ENCODE peak calls at places on chromosomes 13 and 19, in eight cellular contexts. C, N, O, D, H, L, A and V are unnamed samples.

GRCh38 chr13:42733046-42733445 is 48.3 kb upstream of the FAM216B start:
- DNase-seq in C (no peak), N (no peak), O (peak), D (no peak), H (no peak), L (no peak), A (no peak), V (no peak)

GRCh38 chr13:44149821-44150220 is 223.8 kb upstream of the SERP2 start:
- DNase-seq in C (no peak), N (no peak), O (no peak), D (no peak), H (no peak), L (no peak), A (no peak), V (no peak)

GRCh38 chr13:97018029-97018819 is 23.9 kb upstream of the OXGR1 start:
- DNase-seq in C (no peak), N (peak), O (peak), D (no peak), H (peak), L (peak), A (peak), V (peak)

GRCh38 chr13:52644108-52644507 is 1.9 kb downstream of the HNRNPA1L2 start:
- DNase-seq in C (no peak), N (no peak), O (peak), D (no peak), H (no peak), L (no peak), A (no peak), V (peak)

GRCh38 chr19:30690525-30690924 is 318.3 kb downstream of the ZNF536 start:
- DNase-seq in C (no peak), N (no peak), O (no peak), D (no peak), H (no peak), L (no peak), A (no peak), V (no peak)

GRCh38 chr13:102293723-102294122 is 108.1 kb downstream of the FGF14 start:
- DNase-seq in C (no peak), N (no peak), O (no peak), D (no peak), H (no peak), L (no peak), A (no peak), V (no peak)

GRCh38 chr13:23793711-23794110 is 95.5 kb downstream of the MIPEP start:
- DNase-seq in C (no peak), N (no peak), O (no peak), D (no peak), H (no peak), L (no peak), A (no peak), V (no peak)

GRCh38 chr13:75512253-75512652 is 25.4 kb downstream of the COMMD6 start:
- DNase-seq in C (no peak), N (no peak), O (no peak), D (no peak), H (no peak), L (no peak), A (no peak), V (peak)

GRCh38 chr19:13979224-13979623 is 26.9 kb downstream of the RFX1 start:
- DNase-seq in C (no peak), N (no peak), O (peak), D (no peak), H (no peak), L (no peak), A (no peak), V (no peak)

GRCh38 chr19:33745297-33745696 is 51.4 kb upstream of the KCTD15 start:
- DNase-seq in C (no peak), N (no peak), O (no peak), D (no peak), H (no peak), L (no peak), A (no peak), V (no peak)

GRCh38 chr19:57068326-57068725 is 51.5 kb upstream of the USP29 start:
- DNase-seq in C (no peak), N (no peak), O (no peak), D (no peak), H (no peak), L (no peak), A (no peak), V (no peak)

GRCh38 chr19:13001502-13002388 is 6.5 kb downstream of the NFIX start:
- DNase-seq in C (peak), N (no peak), O (peak), D (peak), H (no peak), L (peak), A (peak), V (peak)

GRCh38 chr13:31111136-31111535 is 50.6 kb downstream of the HSPH1 start:
- DNase-seq in C (no peak), N (no peak), O (no peak), D (no peak), H (no peak), L (peak), A (no peak), V (no peak)

GRCh38 chr19:13881692-13882418 is 4.9 kb downstream of the NANOS3 start:
- DNase-seq in C (no peak), N (peak), O (peak), D (no peak), H (peak), L (peak), A (no peak), V (peak)

GRCh38 chr13:109131698-109132257 is 502.4 kb downstream of the MYO16 start:
- DNase-seq in C (no peak), N (no peak), O (no peak), D (no peak), H (no peak), L (peak), A (no peak), V (peak)

GRCh38 chr19:43784251-43784980 is 3.6 kb upstream of the KCNN4 start:
- DNase-seq in C (no peak), N (peak), O (peak), D (no peak), H (peak), L (peak), A (peak), V (peak)

GRCh38 chr19:15199652-15200574 is 882 bp downstream of the NOTCH3 start:
- DNase-seq in C (no peak), N (no peak), O (peak), D (no peak), H (no peak), L (no peak), A (no peak), V (peak)
- H3K4me3 ChIP-seq in C (peak), N (peak), O (peak), D (peak), H (peak), L (peak), A (peak), V (peak)

GRCh38 chr19:37990362-37990761 is 83.4 kb downstream of the SIPA1L3 start:
- DNase-seq in C (no peak), N (no peak), O (no peak), D (no peak), H (no peak), L (no peak), A (no peak), V (no peak)
- H3K4me3 ChIP-seq in C (no peak), N (no peak), O (no peak), D (no peak), H (no peak), L (no peak), A (no peak), V (no peak)

DNA sequence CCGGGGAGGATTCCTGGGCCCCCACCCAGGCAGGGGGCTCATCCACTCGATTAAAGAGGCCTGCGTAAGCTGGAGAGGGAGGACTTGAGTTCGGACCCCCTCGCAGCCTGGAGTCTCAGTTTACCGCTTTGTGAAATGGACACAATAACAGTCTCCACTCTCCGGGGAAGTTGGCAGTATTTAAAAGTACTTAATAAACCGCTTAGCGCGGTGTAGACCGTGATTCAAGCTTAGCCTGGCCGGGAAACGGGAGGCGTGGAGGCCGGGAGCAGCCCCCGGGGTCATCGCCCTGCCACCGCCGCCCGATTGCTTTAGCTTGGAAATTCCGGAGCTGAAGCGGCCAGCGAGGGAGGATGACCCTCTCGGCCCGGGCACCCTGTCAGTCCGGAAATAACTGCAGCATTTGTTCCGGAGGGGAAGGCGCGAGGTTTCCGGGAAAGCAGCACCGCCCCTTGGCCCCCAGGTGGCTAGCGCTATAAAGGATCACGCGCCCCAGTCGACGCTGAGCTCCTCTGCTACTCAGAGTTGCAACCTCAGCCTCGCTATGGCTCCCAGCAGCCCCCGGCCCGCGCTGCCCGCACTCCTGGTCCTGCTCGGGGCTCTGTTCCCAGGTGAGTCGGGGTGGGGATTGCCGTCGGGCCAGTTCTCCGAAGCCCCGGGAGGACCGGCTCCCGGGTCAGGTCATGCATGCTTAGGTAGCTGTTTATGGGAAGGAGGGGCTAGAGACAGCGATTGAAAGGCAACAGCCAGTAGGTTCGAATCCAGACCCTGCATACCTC is at the start of gene ICAM1:
- DNase-seq in C (peak), N (peak), O (peak), D (no peak), H (no peak), L (peak), A (peak), V (peak)
- H3K4me3 ChIP-seq in C (peak), N (peak), O (peak), D (peak), H (peak), L (peak), A (peak), V (peak)

DNA sequence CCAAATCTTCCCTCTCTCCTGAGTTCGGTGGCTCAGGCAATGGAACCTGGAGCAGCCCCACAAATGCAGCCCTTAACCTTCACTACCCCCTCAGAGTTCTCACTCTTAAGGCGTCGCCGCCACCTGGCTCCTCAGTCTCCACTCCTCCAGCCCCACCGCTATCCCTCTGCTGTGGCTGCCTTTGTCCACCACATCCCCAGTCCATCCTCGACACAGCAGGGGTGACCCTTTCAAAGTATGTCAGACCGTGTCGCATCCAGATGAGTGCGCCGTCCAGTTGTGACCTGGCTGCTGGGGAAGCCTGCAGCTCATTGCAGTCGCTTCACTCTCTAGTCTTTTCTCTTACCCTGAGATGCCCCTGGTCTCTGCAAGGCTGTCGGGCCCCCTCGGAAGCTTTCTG is 1.0 kb downstream of the SPPL2B start:
- DNase-seq in C (no peak), N (peak), O (no peak), D (no peak), H (no peak), L (no peak), A (no peak), V (no peak)
- H3K4me3 ChIP-seq in C (peak), N (peak), O (peak), D (peak), H (peak), L (peak), A (peak), V (peak)

DNA sequence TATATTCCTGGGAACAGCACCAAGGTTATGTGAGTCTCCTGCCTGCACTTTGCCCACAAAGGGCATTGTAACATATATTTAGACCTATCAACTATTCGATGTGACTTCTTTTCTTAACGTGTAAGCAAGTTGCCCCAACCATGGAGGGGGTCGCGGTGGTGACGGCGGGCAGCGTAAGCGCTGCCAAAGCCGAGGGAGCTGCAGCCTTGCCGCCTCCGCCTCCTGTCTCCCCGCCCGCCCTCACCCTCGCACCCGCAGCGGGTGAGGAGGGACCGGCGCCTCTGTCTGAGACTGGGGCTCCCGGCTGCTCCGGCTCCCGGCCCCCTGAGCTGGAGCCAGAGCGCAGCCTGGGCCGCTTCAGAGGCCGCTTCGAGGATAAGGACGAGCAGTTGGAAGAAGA is 59.0 kb downstream of the ZNF676 start:
- DNase-seq in C (no peak), N (no peak), O (no peak), D (no peak), H (no peak), L (no peak), A (no peak), V (no peak)
- H3K4me3 ChIP-seq in C (no peak), N (no peak), O (no peak), D (no peak), H (no peak), L (no peak), A (no peak), V (no peak)

DNA sequence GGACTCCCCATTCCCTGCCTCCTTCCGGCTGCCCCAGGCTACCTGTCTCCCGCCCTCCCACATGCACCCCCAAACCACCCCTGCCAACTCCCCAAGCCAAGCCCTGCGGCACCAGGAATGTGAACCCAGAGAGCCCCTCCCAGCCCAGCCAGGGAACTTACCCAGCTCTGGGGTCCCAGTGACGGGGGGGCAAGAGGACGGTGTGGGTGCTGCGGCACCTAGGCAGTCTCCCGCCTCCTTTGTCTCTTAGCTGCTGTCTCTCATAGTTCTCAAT is 558 bp downstream of the PLEKHA4 start:
- DNase-seq in C (no peak), N (no peak), O (peak), D (no peak), H (no peak), L (no peak), A (no peak), V (no peak)
- H3K4me3 ChIP-seq in C (peak), N (peak), O (peak), D (peak), H (peak), L (peak), A (peak), V (peak)

DNA sequence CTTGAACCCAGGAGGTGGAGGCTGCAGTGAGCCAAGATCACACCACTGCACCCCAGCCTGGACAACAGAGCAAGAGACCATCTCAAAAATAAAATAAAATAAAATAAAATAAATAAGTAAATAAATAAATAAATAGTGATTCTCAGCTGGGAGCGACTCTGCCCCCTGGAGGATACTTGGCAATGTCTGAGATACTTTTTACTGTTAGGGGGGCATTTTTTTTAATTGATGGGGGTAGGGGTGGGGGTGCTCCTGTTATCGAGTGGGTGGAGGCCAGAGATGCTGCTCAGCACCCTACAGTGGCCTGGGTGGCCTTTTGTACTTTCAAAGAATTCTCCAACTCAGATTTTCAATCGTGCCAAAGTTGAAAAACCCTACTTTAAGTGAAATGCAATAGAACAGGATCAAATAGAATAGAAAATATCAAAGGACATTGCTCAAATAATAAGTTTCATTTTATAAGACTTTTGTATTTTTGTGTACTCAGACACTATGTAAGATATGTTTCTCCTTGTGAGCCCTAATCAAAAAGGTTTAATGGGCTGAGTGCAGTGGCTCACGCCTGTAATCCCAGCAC is 7.1 kb upstream of the CLPP start:
- DNase-seq in C (no peak), N (no peak), O (peak), D (no peak), H (no peak), L (no peak), A (no peak), V (peak)
- H3K4me3 ChIP-seq in C (no peak), N (no peak), O (no peak), D (no peak), H (no peak), L (no peak), A (no peak), V (no peak)